ENCODE peak calls at places on chromosomes 2 and 18, in six cellular contexts. One of them, this sample, is unnamed.

GRCh38 chr2:127415593-127416485 is 2.4 kb upstream of the PROC start:
- DNase-seq in psoas muscle: peak; percentile 82
- DNase-seq in MM.1S: peak; percentile 38
- DNase-seq in right atrium auricular region: no peak
- DNase-seq in thyroid gland: peak; percentile 86
- DNase-seq in hepatocyte: peak; percentile 92
- DNase-seq in this sample: peak; percentile 79

GRCh38 chr2:33134086-33134763 is 187.5 kb downstream of the LTBP1 start:
- DNase-seq in psoas muscle: peak; percentile 75
- DNase-seq in MM.1S: no peak
- DNase-seq in right atrium auricular region: peak; percentile 89
- DNase-seq in thyroid gland: no peak
- DNase-seq in hepatocyte: peak; percentile 66
- DNase-seq in this sample: no peak

GRCh38 chr2:209661286-209661685 is 110.3 kb upstream of the UNC80 start:
- DNase-seq in psoas muscle: no peak
- DNase-seq in MM.1S: no peak
- DNase-seq in right atrium auricular region: no peak
- DNase-seq in thyroid gland: no peak
- DNase-seq in hepatocyte: no peak
- DNase-seq in this sample: no peak

GRCh38 chr18:50970006-50970405 is 2.2 kb downstream of the ELAC1 start:
- DNase-seq in psoas muscle: no peak
- DNase-seq in MM.1S: no peak
- DNase-seq in right atrium auricular region: no peak
- DNase-seq in thyroid gland: peak; percentile 94
- DNase-seq in hepatocyte: no peak
- DNase-seq in this sample: no peak

GRCh38 chr18:49560277-49561126 is 1.4 kb upstream of the LIPG start:
- DNase-seq in psoas muscle: peak; percentile 53
- DNase-seq in MM.1S: no peak
- DNase-seq in right atrium auricular region: no peak
- DNase-seq in thyroid gland: peak; percentile 94
- DNase-seq in hepatocyte: peak; percentile 64
- DNase-seq in this sample: no peak

GRCh38 chr2:21333249-21333648 is 209.5 kb downstream of the TDRD15 start:
- DNase-seq in psoas muscle: no peak
- DNase-seq in MM.1S: no peak
- DNase-seq in right atrium auricular region: no peak
- DNase-seq in thyroid gland: no peak
- DNase-seq in hepatocyte: no peak
- DNase-seq in this sample: no peak

GRCh38 chr2:3435440-3435839 is 55.9 kb downstream of the TRAPPC12 start:
- DNase-seq in psoas muscle: no peak
- DNase-seq in MM.1S: peak; percentile 77
- DNase-seq in right atrium auricular region: no peak
- DNase-seq in thyroid gland: no peak
- DNase-seq in hepatocyte: no peak
- DNase-seq in this sample: no peak

GRCh38 chr2:88038263-88039105 is 17.1 kb downstream of the KRCC1 start:
- DNase-seq in psoas muscle: no peak
- DNase-seq in MM.1S: no peak
- DNase-seq in right atrium auricular region: no peak
- DNase-seq in thyroid gland: no peak
- DNase-seq in hepatocyte: peak; percentile 33
- DNase-seq in this sample: no peak

GRCh38 chr2:70890469-70891065 is 45.1 kb upstream of the ATP6V1B1 start:
- DNase-seq in psoas muscle: no peak
- DNase-seq in MM.1S: no peak
- DNase-seq in right atrium auricular region: peak; percentile 48
- DNase-seq in thyroid gland: no peak
- DNase-seq in hepatocyte: no peak
- DNase-seq in this sample: no peak

GRCh38 chr18:31631526-31631925 is 39.8 kb downstream of the TTR start:
- DNase-seq in psoas muscle: no peak
- DNase-seq in MM.1S: no peak
- DNase-seq in right atrium auricular region: no peak
- DNase-seq in thyroid gland: no peak
- DNase-seq in hepatocyte: no peak
- DNase-seq in this sample: no peak

GRCh38 chr2:68768951-68769350 is 34.3 kb downstream of the ARHGAP25 start:
- DNase-seq in psoas muscle: no peak
- DNase-seq in MM.1S: no peak
- DNase-seq in right atrium auricular region: no peak
- DNase-seq in thyroid gland: no peak
- DNase-seq in hepatocyte: no peak
- DNase-seq in this sample: no peak

GRCh38 chr2:102040229-102040628 is 48.5 kb downstream of the IL1R2 start:
- DNase-seq in psoas muscle: no peak
- DNase-seq in MM.1S: no peak
- DNase-seq in right atrium auricular region: no peak
- DNase-seq in thyroid gland: peak; percentile 37
- DNase-seq in hepatocyte: no peak
- DNase-seq in this sample: no peak

GRCh38 chr2:150234787-150235512 is 252.5 kb downstream of the RND3 start:
- DNase-seq in psoas muscle: no peak
- DNase-seq in MM.1S: no peak
- DNase-seq in right atrium auricular region: no peak
- DNase-seq in thyroid gland: no peak
- DNase-seq in hepatocyte: no peak
- DNase-seq in this sample: no peak

GRCh38 chr2:127606594-127607398 is 39.2 kb upstream of the GPR17 start:
- DNase-seq in psoas muscle: no peak
- DNase-seq in MM.1S: no peak
- DNase-seq in right atrium auricular region: no peak
- DNase-seq in thyroid gland: no peak
- DNase-seq in hepatocyte: no peak
- DNase-seq in this sample: no peak

GRCh38 chr2:48209214-48209885 is 303.1 kb upstream of the FBXO11 start:
- DNase-seq in psoas muscle: no peak
- DNase-seq in MM.1S: no peak
- DNase-seq in right atrium auricular region: no peak
- DNase-seq in thyroid gland: no peak
- DNase-seq in hepatocyte: no peak
- DNase-seq in this sample: no peak

GRCh38 chr2:140658766-140659165 is 1472.0 kb downstream of the LRP1B start:
- DNase-seq in psoas muscle: no peak
- DNase-seq in MM.1S: no peak
- DNase-seq in right atrium auricular region: no peak
- DNase-seq in thyroid gland: no peak
- DNase-seq in hepatocyte: no peak
- DNase-seq in this sample: no peak

GRCh38 chr18:49486617-49486958 is 446 bp downstream of the C18orf32 start:
- DNase-seq in psoas muscle: no peak
- DNase-seq in MM.1S: no peak
- DNase-seq in right atrium auricular region: no peak
- DNase-seq in thyroid gland: no peak
- DNase-seq in hepatocyte: no peak
- DNase-seq in this sample: no peak

GRCh38 chr2:37610638-37611289 is 60.7 kb downstream of the CDC42EP3 start:
- DNase-seq in psoas muscle: no peak
- DNase-seq in MM.1S: no peak
- DNase-seq in right atrium auricular region: no peak
- DNase-seq in thyroid gland: no peak
- DNase-seq in hepatocyte: no peak
- DNase-seq in this sample: no peak

GRCh38 chr18:60754413-60754812 is 381.8 kb upstream of the MC4R start:
- DNase-seq in psoas muscle: no peak
- DNase-seq in MM.1S: no peak
- DNase-seq in right atrium auricular region: no peak
- DNase-seq in thyroid gland: no peak
- DNase-seq in hepatocyte: no peak
- DNase-seq in this sample: no peak

GRCh38 chr18:58051765-58052460 is 7.9 kb downstream of the NEDD4L start:
- DNase-seq in psoas muscle: no peak
- DNase-seq in MM.1S: peak; percentile 55
- DNase-seq in right atrium auricular region: no peak
- DNase-seq in thyroid gland: no peak
- DNase-seq in hepatocyte: no peak
- DNase-seq in this sample: no peak

GRCh38 chr2:238899386-238899785 is 51.5 kb downstream of the TWIST2 start:
- DNase-seq in psoas muscle: peak; percentile 31
- DNase-seq in MM.1S: no peak
- DNase-seq in right atrium auricular region: no peak
- DNase-seq in thyroid gland: no peak
- DNase-seq in hepatocyte: no peak
- DNase-seq in this sample: no peak

GRCh38 chr18:12631831-12632477 is 26.0 kb downstream of the SPIRE1 start:
- DNase-seq in psoas muscle: no peak
- DNase-seq in MM.1S: no peak
- DNase-seq in right atrium auricular region: no peak
- DNase-seq in thyroid gland: no peak
- DNase-seq in hepatocyte: no peak
- DNase-seq in this sample: no peak

GRCh38 chr18:58823385-58823784 is 41.3 kb upstream of the ZNF532 start:
- DNase-seq in psoas muscle: no peak
- DNase-seq in MM.1S: no peak
- DNase-seq in right atrium auricular region: no peak
- DNase-seq in thyroid gland: no peak
- DNase-seq in hepatocyte: no peak
- DNase-seq in this sample: no peak

GRCh38 chr2:101563849-101564248 is 88.9 kb upstream of the RFX8 start:
- DNase-seq in psoas muscle: no peak
- DNase-seq in MM.1S: no peak
- DNase-seq in right atrium auricular region: no peak
- DNase-seq in thyroid gland: no peak
- DNase-seq in hepatocyte: no peak
- DNase-seq in this sample: no peak

GRCh38 chr2:181037922-181038321 is 57.5 kb downstream of the UBE2E3 start:
- DNase-seq in psoas muscle: no peak
- DNase-seq in MM.1S: no peak
- DNase-seq in right atrium auricular region: no peak
- DNase-seq in thyroid gland: no peak
- DNase-seq in hepatocyte: no peak
- DNase-seq in this sample: no peak

GRCh38 chr2:240255811-240256703 is 115.6 kb upstream of the OTOS start:
- DNase-seq in psoas muscle: peak; percentile 59
- DNase-seq in MM.1S: no peak
- DNase-seq in right atrium auricular region: peak; percentile 57
- DNase-seq in thyroid gland: peak; percentile 84
- DNase-seq in hepatocyte: peak; percentile 83
- DNase-seq in this sample: no peak

GRCh38 chr18:29225351-29225750 is 1048.4 kb upstream of the CDH2 start:
- DNase-seq in psoas muscle: no peak
- DNase-seq in MM.1S: no peak
- DNase-seq in right atrium auricular region: no peak
- DNase-seq in thyroid gland: no peak
- DNase-seq in hepatocyte: no peak
- DNase-seq in this sample: no peak

GRCh38 chr18:77737412-77737811 is 487.8 kb downstream of the GALR1 start:
- DNase-seq in psoas muscle: no peak
- DNase-seq in MM.1S: no peak
- DNase-seq in right atrium auricular region: no peak
- DNase-seq in thyroid gland: no peak
- DNase-seq in hepatocyte: no peak
- DNase-seq in this sample: no peak

GRCh38 chr18:77736817-77737216 is 487.2 kb downstream of the GALR1 start:
- DNase-seq in psoas muscle: no peak
- DNase-seq in MM.1S: peak; percentile 61
- DNase-seq in right atrium auricular region: no peak
- DNase-seq in thyroid gland: no peak
- DNase-seq in hepatocyte: no peak
- DNase-seq in this sample: no peak

GRCh38 chr18:77733292-77733903 is 483.8 kb downstream of the GALR1 start:
- DNase-seq in psoas muscle: no peak
- DNase-seq in MM.1S: no peak
- DNase-seq in right atrium auricular region: no peak
- DNase-seq in thyroid gland: no peak
- DNase-seq in hepatocyte: no peak
- DNase-seq in this sample: no peak
- TF ChIP-seq CTCF in psoas muscle: no peak
- TF ChIP-seq CTCF in MM.1S: no peak
- TF ChIP-seq CTCF in right atrium auricular region: no peak
- TF ChIP-seq CTCF in thyroid gland: no peak
- TF ChIP-seq CTCF in hepatocyte: no peak
- TF ChIP-seq CTCF in this sample: no peak

GRCh38 chr2:216112926-216113325 is 3.8 kb downstream of the XRCC5 start:
- DNase-seq in psoas muscle: no peak
- DNase-seq in MM.1S: no peak
- DNase-seq in right atrium auricular region: no peak
- DNase-seq in thyroid gland: no peak
- DNase-seq in hepatocyte: no peak
- DNase-seq in this sample: no peak
- H3K36me3 ChIP-seq in psoas muscle: peaks cover 9% of the 10 kb centered on the region
- H3K36me3 ChIP-seq in MM.1S: peaks cover 18% of the 10 kb centered on the region
- H3K36me3 ChIP-seq in right atrium auricular region: peaks cover 44% of the 10 kb centered on the region
- H3K36me3 ChIP-seq in thyroid gland: peaks cover 12% of the 10 kb centered on the region
- H3K36me3 ChIP-seq in hepatocyte: no peaks in the 10 kb centered on the region
- H3K36me3 ChIP-seq in this sample: peaks cover 33% of the 10 kb centered on the region

DNA sequence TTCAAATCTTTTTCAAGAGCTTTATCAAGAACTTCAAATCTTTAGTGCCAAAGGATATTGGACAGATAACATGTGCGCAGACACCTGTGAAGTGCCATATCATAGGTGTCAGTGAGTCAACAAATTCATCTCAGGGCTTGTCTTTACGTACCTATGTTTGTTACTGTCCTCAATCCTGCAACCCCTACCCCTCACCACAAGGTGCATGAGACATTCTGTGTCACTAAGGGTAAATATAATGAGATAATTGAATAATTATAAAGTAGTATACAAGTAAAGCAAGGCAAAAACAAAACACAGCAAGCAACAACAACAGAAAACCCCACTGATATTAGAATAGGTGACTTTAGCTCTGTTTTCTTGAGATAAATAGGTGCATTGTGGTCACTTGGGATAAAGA is 1495.8 kb upstream of the TMEFF2 start:
- DNase-seq in psoas muscle: no peak
- DNase-seq in MM.1S: no peak
- DNase-seq in right atrium auricular region: no peak
- DNase-seq in thyroid gland: no peak
- DNase-seq in hepatocyte: no peak
- DNase-seq in this sample: no peak
- TF ChIP-seq CTCF in psoas muscle: no peak
- TF ChIP-seq CTCF in MM.1S: no peak
- TF ChIP-seq CTCF in right atrium auricular region: no peak
- TF ChIP-seq CTCF in thyroid gland: no peak
- TF ChIP-seq CTCF in hepatocyte: no peak
- TF ChIP-seq CTCF in this sample: no peak

GRCh38 chr2:98552499-98553179 is 55.7 kb downstream of the COA5 start:
- DNase-seq in psoas muscle: no peak
- DNase-seq in MM.1S: no peak
- DNase-seq in right atrium auricular region: no peak
- DNase-seq in thyroid gland: no peak
- DNase-seq in hepatocyte: no peak
- DNase-seq in this sample: no peak
- H3K36me3 ChIP-seq in psoas muscle: no peaks in the 10 kb centered on the region
- H3K36me3 ChIP-seq in MM.1S: peaks cover 9% of the 10 kb centered on the region
- H3K36me3 ChIP-seq in right atrium auricular region: peaks cover 36% of the 10 kb centered on the region
- H3K36me3 ChIP-seq in thyroid gland: peaks cover 25% of the 10 kb centered on the region
- H3K36me3 ChIP-seq in hepatocyte: no peaks in the 10 kb centered on the region
- H3K36me3 ChIP-seq in this sample: peaks cover 44% of the 10 kb centered on the region

This sample was measured in ascending aorta.